ENCODE peak calls at places on chromosomes 5 and 9, in six cellular contexts. L is stimulated activated CD8-positive, alpha-beta memory T cell treated with anti-CD3 and anti-CD28 coated beads, Interleukin-12 subunit alpha, Interleukin-12 subunit beta, amount 100 ng/mL, for 1 hour; R is OCI-M1; M is activated CD8-positive, alpha-beta T cell treated with anti-CD3 and anti-CD28 coated beads for 36 hours; Y is NCI-H2029; N is NCI-H2171. G is an unnamed sample.

GRCh38 chr5:142109356-142110045 is 922 bp downstream of the NDFIP1 start:
- DNase-seq in L (no peak), R (peak), M (peak), Y (no peak), N (no peak), G (no peak)

GRCh38 chr5:170741801-170742200 is 41.7 kb upstream of the GABRP start:
- DNase-seq in L (no peak), R (no peak), M (no peak), Y (no peak), N (no peak), G (no peak)

GRCh38 chr5:134526483-134527155 is 1.1 kb downstream of the JADE2 start:
- DNase-seq in L (peak), R (peak), M (peak), Y (peak), N (peak), G (peak)

GRCh38 chr9:121770415-121771273 is 119.2 kb downstream of the DAB2IP start:
- DNase-seq in L (no peak), R (no peak), M (no peak), Y (no peak), N (no peak), G (no peak)

GRCh38 chr9:6467006-6467625 is 54.1 kb downstream of the UHRF2 start:
- DNase-seq in L (no peak), R (no peak), M (no peak), Y (no peak), N (no peak), G (no peak)

GRCh38 chr9:4798281-4798680 is 5.5 kb downstream of the RCL1 start:
- DNase-seq in L (no peak), R (peak), M (no peak), Y (no peak), N (peak), G (no peak)

GRCh38 chr9:35452481-35452880 is 37.4 kb upstream of the RUSC2 start:
- DNase-seq in L (no peak), R (no peak), M (no peak), Y (no peak), N (no peak), G (no peak)

GRCh38 chr9:101326501-101326900 is 58.3 kb downstream of the BAAT start:
- DNase-seq in L (no peak), R (no peak), M (no peak), Y (peak), N (no peak), G (no peak)

GRCh38 chr5:126391386-126391785 is 31.8 kb upstream of the GRAMD2B start:
- DNase-seq in L (no peak), R (no peak), M (no peak), Y (no peak), N (no peak), G (no peak)

GRCh38 chr9:71249729-71250317 is 128.4 kb upstream of the TRPM3 start:
- DNase-seq in L (no peak), R (peak), M (no peak), Y (no peak), N (peak), G (no peak)

GRCh38 chr5:65066787-65067506 is 298.2 kb downstream of the CWC27 start:
- DNase-seq in L (no peak), R (no peak), M (no peak), Y (no peak), N (no peak), G (no peak)

GRCh38 chr5:107812570-107813141 is 141.9 kb upstream of the EFNA5 start:
- DNase-seq in L (no peak), R (no peak), M (no peak), Y (no peak), N (no peak), G (no peak)

GRCh38 chr5:180207593-180207992 is 1.4 kb downstream of the RASGEF1C start:
- DNase-seq in L (no peak), R (no peak), M (no peak), Y (no peak), N (no peak), G (no peak)